ENCODE peak calls at places on chromosomes 4 and X, in five cellular contexts. E, R, B, I and W are unnamed samples.

GRCh38 chr4:94278777-94279176 is 63.9 kb downstream of the HPGDS start:
- DNase-seq in I (no peak), B (no peak), E (no peak), R (no peak), W (no peak)

GRCh38 chr4:98903561-98903960 is 25.4 kb downstream of the EIF4E start:
- DNase-seq in R (no peak), I (no peak), E (no peak), B (no peak), W (no peak)

GRCh38 chrX:35919536-35920309 is at the start of gene CFAP47:
- DNase-seq in E (no peak), I (no peak), R (peak), B (no peak), W (no peak)

GRCh38 chr4:4590496-4590895 is 48.6 kb upstream of the STX18 start:
- DNase-seq in B (no peak), R (no peak), E (no peak), I (peak), W (no peak)

GRCh38 chrX:123878177-123878576 is 18.3 kb downstream of the XIAP start:
- DNase-seq in E (no peak), B (no peak), I (peak), R (no peak), W (no peak)

GRCh38 chr4:127370495-127371069 is 262.2 kb upstream of the INTU start:
- DNase-seq in I (no peak), B (no peak), R (no peak), E (no peak), W (peak)

GRCh38 chr4:77713884-77714283 is 105.3 kb downstream of the CNOT6L start:
- DNase-seq in I (no peak), R (no peak), B (no peak), E (no peak), W (no peak)

GRCh38 chrX:130626521-130626920 is 224.7 kb downstream of the RBMX2 start:
- DNase-seq in R (no peak), B (no peak), I (no peak), E (no peak), W (no peak)

GRCh38 chr4:83947111-83947510 is 411.2 kb downstream of the GPAT3 start:
- DNase-seq in I (no peak), R (no peak), E (no peak), B (no peak), W (no peak)

GRCh38 chr4:82899339-82899738 is 1.2 kb upstream of the THAP9 start:
- DNase-seq in R (no peak), I (no peak), E (no peak), B (no peak), W (no peak)

GRCh38 chrX:76434103-76434741 is 6.7 kb downstream of the MAGEE1 start:
- DNase-seq in E (no peak), B (no peak), I (no peak), R (peak), W (no peak)

GRCh38 chr4:6601661-6602250 is 26.8 kb downstream of the MAN2B2 start:
- DNase-seq in R (no peak), E (no peak), I (no peak), B (no peak), W (no peak)

GRCh38 chrX:3788494-3789233 is 75.2 kb upstream of the PRKX start:
- DNase-seq in E (no peak), R (no peak), I (no peak), B (no peak), W (no peak)

GRCh38 chr4:169033660-169034059 is 23.6 kb upstream of the CBR4 start:
- DNase-seq in I (no peak), R (no peak), B (no peak), E (no peak), W (peak)

GRCh38 chrX:57367649-57368048 is 81.1 kb downstream of the FAAH2 start:
- DNase-seq in E (no peak), B (no peak), R (peak), I (no peak), W (no peak)

GRCh38 chr4:80876810-80877209 is 153.7 kb upstream of the BMP3 start:
- DNase-seq in R (no peak), I (no peak), B (no peak), E (no peak), W (no peak)

GRCh38 chrX:47900833-47901232 is 64.1 kb downstream of the ZNF81 start:
- DNase-seq in E (no peak), R (no peak), B (no peak), I (no peak), W (no peak)

GRCh38 chr4:14410469-14410868 is 591.8 kb upstream of the CPEB2 start:
- DNase-seq in R (no peak), E (no peak), B (no peak), I (no peak), W (no peak)

GRCh38 chr4:107034091-107034698 is 1.9 kb downstream of the DKK2 start:
- DNase-seq in E (no peak), B (no peak), I (peak), R (peak), W (no peak)

GRCh38 chr4:48899950-48900349 is 6.6 kb downstream of the OCIAD2 start:
- DNase-seq in I (no peak), B (no peak), R (peak), E (no peak), W (no peak)

GRCh38 chrX:9396930-9397329 is 67.9 kb upstream of the TBL1X start:
- DNase-seq in I (no peak), R (no peak), B (no peak), E (no peak), W (no peak)

GRCh38 chr4:105122334-105122733 is 24.3 kb upstream of the TET2 start:
- DNase-seq in B (no peak), E (no peak), R (no peak), I (peak), W (no peak)

GRCh38 chrX:115901241-115901640 is 269.3 kb upstream of the AGTR2 start:
- DNase-seq in I (no peak), R (no peak), B (no peak), E (no peak), W (no peak)

GRCh38 chr4:173528378-173529321 is 1.4 kb downstream of the HAND2 start:
- DNase-seq in R (no peak), E (no peak), B (no peak), I (no peak), W (no peak)

GRCh38 chr4:89549907-89550306 is 242.3 kb upstream of the GPRIN3 start:
- DNase-seq in R (no peak), I (no peak), E (no peak), B (no peak), W (no peak)

GRCh38 chr4:87220094-87220831 is at the start of gene KLHL8:
- DNase-seq in B (peak), E (peak), I (peak), R (peak), W (peak)

GRCh38 chrX:23840674-23841073 is 57.7 kb downstream of the SAT1 start:
- DNase-seq in B (no peak), R (no peak), I (no peak), E (no peak), W (no peak)

GRCh38 chrX:9790866-9791265 is 4.6 kb downstream of the SHROOM2 start:
- DNase-seq in B (no peak), R (no peak), E (no peak), I (no peak), W (no peak)

GRCh38 chr4:123408471-123409084 is 12.0 kb downstream of the SPRY1 start:
- DNase-seq in B (no peak), E (no peak), R (no peak), I (no peak), W (no peak)

GRCh38 chr4:9937078-9937477 is 84.2 kb downstream of the SLC2A9 start:
- DNase-seq in R (no peak), I (no peak), B (no peak), E (no peak), W (no peak)

GRCh38 chr4:150231108-150231770 is 153.0 kb downstream of the DCLK2 start:
- DNase-seq in E (no peak), R (no peak), I (no peak), B (no peak), W (no peak)

GRCh38 chrX:133412665-133413064 is 2.6 kb downstream of the GPC4 start:
- DNase-seq in B (no peak), R (no peak), E (no peak), I (no peak), W (no peak)

GRCh38 chr4:148173397-148174017 is 268.7 kb downstream of the NR3C2 start:
- DNase-seq in B (no peak), E (no peak), R (no peak), I (no peak), W (no peak)

GRCh38 chr4:169665039-169665732 is 44.8 kb downstream of the CLCN3 start:
- DNase-seq in I (no peak), R (no peak), E (no peak), B (no peak), W (no peak)

GRCh38 chrX:153973127-153974002 is 811 bp downstream of the TMEM187 start:
- DNase-seq in B (no peak), I (no peak), R (peak), E (no peak), W (no peak)